ENCODE peak calls at places on chromosomes 7 and 10, in five cellular contexts. O is glomerular endothelial cell; V is stimulated activated CD4-positive, alpha-beta T cell treated with anti-CD3 and anti-CD28 coated beads, Interleukin-12 subunit alpha, Interleukin-12 subunit beta, amount 100 ng/mL, for 4 hours; N is RWPE1; X is mesothelial cell of epicardium. G is an unnamed sample.

GRCh38 chr10:112981553-112981952 is 31.5 kb downstream of the TCF7L2 start:
- DNase-seq in O (no peak), V (no peak), N (no peak), X (no peak), G (no peak)

GRCh38 chr7:81140206-81140605 is 221.4 kb upstream of the SEMA3C start:
- DNase-seq in O (no peak), V (no peak), N (no peak), X (no peak), G (no peak)

GRCh38 chr10:58177362-58177947 is 90.2 kb downstream of the IPMK start:
- DNase-seq in O (no peak), V (no peak), N (no peak), X (no peak), G (no peak)

GRCh38 chr10:107546239-107546638 is 381.7 kb upstream of the SORCS1 start:
- DNase-seq in O (no peak), V (no peak), N (peak; percentile 89), X (no peak), G (no peak)

GRCh38 chr10:13865758-13866491 is 279.2 kb downstream of the PRPF18 start:
- DNase-seq in O (no peak), V (no peak), N (peak; percentile 58), X (no peak), G (peak; percentile 40)

GRCh38 chr10:44829426-44829825 is 81.7 kb upstream of the TMEM72 start:
- DNase-seq in O (no peak), V (no peak), N (no peak), X (no peak), G (no peak)

GRCh38 chr10:71933651-71934050 is 30.5 kb upstream of the CHST3 start:
- DNase-seq in O (no peak), V (peak; percentile 45), N (no peak), X (no peak), G (no peak)

GRCh38 chr10:31619410-31620095 is 300.5 kb downstream of the ZEB1 start:
- DNase-seq in O (no peak), V (no peak), N (no peak), X (no peak), G (peak; percentile 33)

GRCh38 chr7:144824360-144824759 is 11.5 kb downstream of the TPK1 start:
- DNase-seq in O (peak; percentile 54), V (no peak), N (peak; percentile 59), X (no peak), G (no peak)

GRCh38 chr7:152108359-152108758 is 82.9 kb downstream of the GALNT11 start:
- DNase-seq in O (no peak), V (no peak), N (peak; percentile 5), X (no peak), G (peak; percentile 42)

GRCh38 chr10:95425592-95426465 is 135.0 kb upstream of the PDLIM1 start:
- DNase-seq in O (no peak), V (no peak), N (no peak), X (no peak), G (no peak)

GRCh38 chr10:51700228-51700835 is 937 bp upstream of the CSTF2T start:
- DNase-seq in O (peak; percentile 5), V (no peak), N (peak; percentile 5), X (no peak), G (no peak)

GRCh38 chr7:2001601-2002442 is 230.9 kb downstream of the MAD1L1 start:
- DNase-seq in O (no peak), V (no peak), N (no peak), X (no peak), G (no peak)